ENCODE peak calls at places on chromosomes 16 and 17, in four cellular contexts. F is breast epithelium, C is tibial nerve, D is cardiac muscle cell. E is an unnamed sample.

GRCh38 chr16:88839026-88839529 is 17.7 kb downstream of the GALNS start:
- DNase-seq in D (no peak), F (no peak), C (no peak), E (no peak)

GRCh38 chr17:29847527-29847931 is 82.5 kb downstream of the SSH2 start:
- DNase-seq in D (peak), C (no peak), F (no peak), E (no peak)

GRCh38 chr17:10062757-10063385 is 135.5 kb downstream of the GAS7 start:
- DNase-seq in C (no peak), F (no peak), D (no peak), E (no peak)

GRCh38 chr16:89565506-89566372 is 5.3 kb downstream of the RPL13 start:
- DNase-seq in F (peak), C (no peak), D (peak), E (peak)

GRCh38 chr17:39763046-39763800 is 25.5 kb downstream of the GRB7 start:
- DNase-seq in D (no peak), F (no peak), C (no peak), E (no peak)

GRCh38 chr17:37280841-37281240 is 94.9 kb upstream of the C17orf78 start:
- DNase-seq in D (no peak), F (no peak), C (no peak), E (no peak)

GRCh38 chr17:82344175-82344907 is 10.8 kb upstream of the SECTM1 start:
- DNase-seq in C (no peak), D (no peak), F (no peak), E (no peak)

GRCh38 chr16:67240506-67240905 is 6.8 kb downstream of the FHOD1 start:
- DNase-seq in F (no peak), D (no peak), C (no peak), E (no peak)

GRCh38 chr16:87045462-87046216 is 271.6 kb downstream of the C16orf95 start:
- DNase-seq in F (no peak), C (no peak), D (no peak), E (no peak)

GRCh38 chr17:2906907-2907306 is 110.7 kb downstream of the RAP1GAP2 start:
- DNase-seq in D (no peak), C (no peak), F (no peak), E (no peak)

GRCh38 chr16:85424260-85425060 is 188.7 kb upstream of the GSE1 start:
- DNase-seq in F (no peak), C (no peak), D (no peak), E (no peak)

GRCh38 chr17:49554694-49555494 is 20.8 kb upstream of the NXPH3 start:
- DNase-seq in C (no peak), F (no peak), D (no peak), E (no peak)

GRCh38 chr17:81166033-81166472 is at the start of gene AATK:
- DNase-seq in F (no peak), C (no peak), D (no peak), E (no peak)

GRCh38 chr17:57084361-57084801 is 665 bp upstream of the AKAP1 start:
- DNase-seq in C (no peak), F (no peak), D (no peak), E (peak)

GRCh38 chr16:22278841-22279240 is 18.4 kb upstream of the POLR3E start:
- DNase-seq in F (no peak), C (no peak), D (peak), E (no peak)

GRCh38 chr16:66484453-66485213 is 57.5 kb downstream of the BEAN1 start:
- DNase-seq in C (no peak), D (no peak), F (no peak), E (no peak)

GRCh38 chr17:76504117-76504516 is 2.9 kb upstream of the RHBDF2 start:
- DNase-seq in C (no peak), D (peak), F (no peak), E (no peak)

GRCh38 chr16:57540387-57540786 is 2.1 kb upstream of the ADGRG5 start:
- DNase-seq in D (no peak), F (peak), C (no peak), E (no peak)

GRCh38 chr16:51951668-51952298 is 595.2 kb downstream of the TOX3 start:
- DNase-seq in C (no peak), D (peak), F (no peak), E (peak)

GRCh38 chr17:45018514-45019176 is 32.8 kb downstream of the DCAKD start:
- DNase-seq in F (no peak), C (no peak), D (no peak), E (peak)

GRCh38 chr17:61412860-61413653 is 13.4 kb downstream of the TBX2 start:
- DNase-seq in D (peak), F (peak), C (no peak), E (peak)

GRCh38 chr17:61414936-61415251 is 15.3 kb downstream of the TBX2 start:
- DNase-seq in F (peak), C (no peak), D (no peak), E (no peak)

GRCh38 chr17:61414141-61414935 is 14.7 kb downstream of the TBX2 start:
- DNase-seq in C (no peak), D (no peak), F (peak), E (no peak)

GRCh38 chr17:61411944-61412859 is 12.6 kb downstream of the TBX2 start:
- DNase-seq in C (peak), F (peak), D (peak), E (peak)

DNA sequence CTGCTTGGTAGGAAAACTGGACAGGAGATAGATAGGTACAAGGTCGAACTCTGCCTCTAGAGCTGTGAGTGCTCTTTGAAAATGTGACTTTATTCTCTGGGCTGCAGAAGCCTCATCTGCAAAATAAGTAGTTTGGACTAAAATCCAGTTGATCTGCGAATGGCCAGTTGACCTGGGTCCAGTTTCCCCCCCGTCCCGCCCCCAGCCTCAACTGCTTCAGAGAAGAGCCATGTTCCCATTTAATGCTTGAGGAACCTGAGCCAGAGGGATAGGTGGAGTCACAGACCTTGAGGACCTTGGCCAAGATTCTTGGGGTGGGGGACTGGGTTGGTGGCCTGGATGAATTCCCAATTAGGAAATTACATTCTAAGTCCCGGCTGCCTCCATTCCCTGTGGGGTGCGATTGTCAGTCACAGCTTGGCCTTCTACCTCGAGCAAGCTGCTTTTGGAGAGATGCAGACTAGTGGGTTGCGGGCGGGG is 14.1 kb downstream of the TBX2 start:
- DNase-seq in C (no peak), F (peak), D (no peak), E (no peak)
- H3K4me3 ChIP-seq in C (peak), F (peak), D (no peak), E (no peak)

GRCh38 chr16:5665770-5666169 is 568.2 kb upstream of the EEF2KMT start:
- DNase-seq in C (no peak), D (peak), F (no peak), E (no peak)

GRCh38 chr16:5670198-5670597 is 572.6 kb upstream of the EEF2KMT start:
- DNase-seq in D (no peak), F (no peak), C (no peak), E (no peak)

GRCh38 chr16:5668553-5668952 is 571.0 kb upstream of the EEF2KMT start:
- DNase-seq in F (no peak), C (no peak), D (no peak), E (no peak)
- H3K4me3 ChIP-seq in F (no peak), C (no peak), D (no peak), E (no peak)

GRCh38 chr17:17363638-17364337 is 60.6 kb downstream of the NT5M start:
- DNase-seq in D (no peak), F (peak), C (no peak), E (no peak)
- H3K4me3 ChIP-seq in D (no peak), F (no peak), C (no peak), E (no peak)

DNA sequence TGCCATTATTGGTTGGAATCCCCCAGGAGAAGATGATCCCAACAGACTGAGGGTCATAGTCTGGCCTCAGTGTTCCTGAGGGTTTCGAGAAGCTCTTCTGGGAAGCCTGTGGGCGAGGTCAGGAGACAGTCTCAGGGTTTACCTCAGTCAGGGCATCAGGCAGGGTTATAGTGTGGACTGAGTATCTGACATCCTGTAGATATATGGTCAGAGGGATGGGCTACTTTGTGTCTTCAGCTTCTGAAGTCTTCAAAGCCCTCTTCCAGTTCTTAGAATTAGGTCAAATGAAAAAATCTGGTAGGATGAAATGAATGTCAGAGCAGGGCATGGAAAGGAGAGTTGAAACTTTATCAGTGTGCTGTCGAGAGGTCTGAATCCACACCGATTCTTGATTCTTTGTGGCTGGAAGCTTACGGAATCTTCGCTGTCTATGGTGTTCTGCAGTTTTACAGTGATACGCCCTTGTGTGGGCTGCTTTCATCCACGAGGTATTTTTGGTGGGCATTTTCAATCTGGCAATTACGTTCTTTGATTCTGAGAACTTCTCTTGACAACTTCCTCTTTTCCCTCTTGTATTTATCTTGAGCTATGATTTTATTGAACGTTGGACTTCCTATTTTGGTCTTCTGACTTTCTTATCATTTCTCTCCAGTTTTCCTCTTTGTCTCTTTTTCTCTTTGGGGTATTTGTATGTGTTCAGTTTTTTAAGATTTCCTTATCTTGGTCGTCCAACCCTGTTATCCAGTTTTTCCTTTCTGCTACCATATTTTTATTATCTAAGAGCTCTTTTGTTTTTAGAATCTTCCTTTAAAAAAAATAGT is 30.4 kb downstream of the BPTF start:
- DNase-seq in C (no peak), D (no peak), F (no peak), E (no peak)
- H3K4me3 ChIP-seq in C (no peak), D (no peak), F (no peak), E (no peak)